ENCODE peak calls at places on chromosome 12, in four cellular contexts. S is NB4; N is CD8-positive, alpha-beta memory T cell; F is ovary. A is an unnamed sample.

GRCh38 chr12:111099186-111099585 is 178.8 kb upstream of the MYL2 start:
- DNase-seq in S (peak; percentile 61), N (no peak), F (no peak), A (no peak)

GRCh38 chr12:65152586-65152985 is 16.8 kb upstream of the LEMD3 start:
- DNase-seq in S (no peak), N (no peak), F (no peak), A (no peak)

GRCh38 chr12:42262271-42262670 is 24.2 kb upstream of the YAF2 start:
- DNase-seq in S (no peak), N (no peak), F (no peak), A (no peak)

GRCh38 chr12:127729381-127729780 is 537.6 kb upstream of the TMEM132C start:
- DNase-seq in S (no peak), N (no peak), F (no peak), A (peak; percentile 31)

GRCh38 chr12:69906411-69907216 is 81.6 kb downstream of the MYRFL start:
- DNase-seq in S (no peak), N (no peak), F (no peak), A (no peak)

GRCh38 chr12:68109444-68110217 is 49.9 kb downstream of the IFNG start:
- DNase-seq in S (no peak), N (no peak), F (no peak), A (no peak)

GRCh38 chr12:24742378-24742777 is 206.5 kb downstream of the BCAT1 start:
- DNase-seq in S (peak; percentile 58), N (no peak), F (no peak), A (no peak)

GRCh38 chr12:79444089-79444488 is 246.7 kb downstream of the PAWR start:
- DNase-seq in S (no peak), N (no peak), F (no peak), A (peak; percentile 44)

GRCh38 chr12:47082963-47083621 is 3.3 kb upstream of the AMIGO2 start:
- DNase-seq in S (peak; percentile 50), N (no peak), F (no peak), A (peak; percentile 91)

GRCh38 chr12:124520258-124520657 is 47.2 kb downstream of the NCOR2 start:
- DNase-seq in S (no peak), N (no peak), F (no peak), A (no peak)

GRCh38 chr12:121789233-121789781 is 4.2 kb downstream of the RHOF start:
- DNase-seq in S (peak; percentile 69), N (peak; percentile 65), F (no peak), A (no peak)

GRCh38 chr12:69150083-69150795 is 89.1 kb upstream of the CPSF6 start:
- DNase-seq in S (no peak), N (no peak), F (no peak), A (no peak)

GRCh38 chr12:44847888-44848770 is 28.0 kb downstream of the NELL2 start:
- DNase-seq in S (no peak), N (peak; percentile 87), F (no peak), A (no peak)

GRCh38 chr12:107986183-107986582 is 142.9 kb upstream of the WSCD2 start:
- DNase-seq in S (no peak), N (no peak), F (no peak), A (no peak)

GRCh38 chr12:57334219-57334618 is 83.2 kb upstream of the STAC3 start:
- DNase-seq in S (no peak), N (no peak), F (no peak), A (no peak)

GRCh38 chr12:12456637-12457036 is 99.8 kb downstream of the BORCS5 start:
- DNase-seq in S (peak; percentile 48), N (no peak), F (no peak), A (peak; percentile 49)

GRCh38 chr12:109744026-109744425 is 30.4 kb downstream of the FAM222A start:
- DNase-seq in S (no peak), N (no peak), F (peak; percentile 17), A (no peak)

GRCh38 chr12:104519190-104519857 is 62.6 kb downstream of the CHST11 start:
- DNase-seq in S (peak; percentile 49), N (peak; percentile 75), F (no peak), A (no peak)

GRCh38 chr12:39966738-39967137 is 139.1 kb downstream of the SLC2A13 start:
- DNase-seq in S (no peak), N (no peak), F (no peak), A (no peak)

GRCh38 chr12:25186038-25186787 is 8.7 kb downstream of the DNAI7 start:
- DNase-seq in S (no peak), N (peak; percentile 2), F (no peak), A (no peak)

GRCh38 chr12:45705404-45705803 is 24.1 kb upstream of the ARID2 start:
- DNase-seq in S (no peak), N (no peak), F (no peak), A (no peak)

GRCh38 chr12:132478433-132478803 is 11.5 kb upstream of the FBRSL1 start:
- DNase-seq in S (no peak), N (no peak), F (peak; percentile 7), A (no peak)

GRCh38 chr12:107178776-107179175 is 85.4 kb upstream of the CRY1 start:
- DNase-seq in S (no peak), N (peak; percentile 62), F (no peak), A (no peak)

GRCh38 chr12:48292030-48292429 is 58.7 kb downstream of the ZNF641 start:
- DNase-seq in S (no peak), N (no peak), F (no peak), A (no peak)

GRCh38 chr12:78560633-78561032 is 303.9 kb upstream of the SYT1 start:
- DNase-seq in S (no peak), N (no peak), F (no peak), A (no peak)

GRCh38 chr12:123532021-123532420 is 1.5 kb downstream of the RILPL1 start:
- DNase-seq in S (peak; percentile 90), N (no peak), F (no peak), A (no peak)

GRCh38 chr12:12266389-12266872 is 413 bp downstream of the LRP6 start:
- DNase-seq in S (no peak), N (no peak), F (peak; percentile 58), A (no peak)

GRCh38 chr12:724194-724855 is 28.1 kb upstream of the WNK1 start:
- DNase-seq in S (peak; percentile 62), N (no peak), F (no peak), A (no peak)

GRCh38 chr12:93541578-93542217 is 30.8 kb upstream of the SOCS2 start:
- DNase-seq in S (no peak), N (no peak), F (no peak), A (no peak)

GRCh38 chr12:94650143-94651056 is at the start of gene TMCC3:
- DNase-seq in S (peak; percentile 55), N (peak; percentile 25), F (peak; percentile 65), A (no peak)

GRCh38 chr12:5505116-5505515 is 73.2 kb downstream of the NTF3 start:
- DNase-seq in S (no peak), N (no peak), F (no peak), A (no peak)

DNA sequence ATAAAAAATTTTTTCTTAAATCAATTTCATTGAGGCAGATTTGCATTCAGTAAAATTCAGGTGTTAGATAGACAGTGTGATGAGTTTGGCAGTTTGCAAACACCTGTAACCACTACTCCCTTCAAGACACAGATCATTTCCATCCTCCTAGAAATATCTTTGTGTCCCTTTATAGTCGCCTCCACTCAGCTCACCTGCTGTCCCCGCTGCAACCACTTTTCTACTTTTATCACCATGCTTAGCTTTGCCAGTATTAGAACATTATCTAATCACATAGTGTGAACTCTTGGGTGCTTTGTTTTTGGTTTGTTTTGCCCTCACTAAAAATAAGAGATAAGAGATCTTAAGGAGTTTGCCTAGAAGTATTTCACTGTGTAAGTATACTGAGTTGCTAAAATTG is 73.8 kb downstream of the DERA start:
- DNase-seq in S (no peak), N (no peak), F (no peak), A (no peak)
- H3K4me3 ChIP-seq in S (no peak overlapping the region), N (no peak overlapping the region), F (no peak overlapping the region), A (no peak overlapping the region)

GRCh38 chr12:88416786-88417185 is 163.5 kb downstream of the KITLG start:
- DNase-seq in S (no peak), N (no peak), F (no peak), A (no peak)
- H3K4me3 ChIP-seq in S (no peak overlapping the region), N (no peak overlapping the region), F (no peak overlapping the region), A (peak overlapping the region; percentile 41)

GRCh38 chr12:116532986-116533342 is 26.2 kb upstream of the MAP1LC3B2 start:
- DNase-seq in S (no peak), N (no peak), F (peak; percentile 40), A (no peak)
- H3K4me3 ChIP-seq in S (peak overlapping the region; percentile 48), N (peak overlapping the region; percentile 78), F (peak overlapping the region; percentile 67), A (peak overlapping the region; percentile 34)

GRCh38 chr12:51048601-51049369 is 658 bp downstream of the LETMD1 start:
- DNase-seq in S (peak; percentile 38), N (peak; percentile 34), F (no peak), A (no peak)
- H3K4me3 ChIP-seq in S (peak overlapping the region; percentile 96), N (peak overlapping the region; percentile 82), F (peak overlapping the region; percentile 60), A (peak overlapping the region; percentile 91)

DNA sequence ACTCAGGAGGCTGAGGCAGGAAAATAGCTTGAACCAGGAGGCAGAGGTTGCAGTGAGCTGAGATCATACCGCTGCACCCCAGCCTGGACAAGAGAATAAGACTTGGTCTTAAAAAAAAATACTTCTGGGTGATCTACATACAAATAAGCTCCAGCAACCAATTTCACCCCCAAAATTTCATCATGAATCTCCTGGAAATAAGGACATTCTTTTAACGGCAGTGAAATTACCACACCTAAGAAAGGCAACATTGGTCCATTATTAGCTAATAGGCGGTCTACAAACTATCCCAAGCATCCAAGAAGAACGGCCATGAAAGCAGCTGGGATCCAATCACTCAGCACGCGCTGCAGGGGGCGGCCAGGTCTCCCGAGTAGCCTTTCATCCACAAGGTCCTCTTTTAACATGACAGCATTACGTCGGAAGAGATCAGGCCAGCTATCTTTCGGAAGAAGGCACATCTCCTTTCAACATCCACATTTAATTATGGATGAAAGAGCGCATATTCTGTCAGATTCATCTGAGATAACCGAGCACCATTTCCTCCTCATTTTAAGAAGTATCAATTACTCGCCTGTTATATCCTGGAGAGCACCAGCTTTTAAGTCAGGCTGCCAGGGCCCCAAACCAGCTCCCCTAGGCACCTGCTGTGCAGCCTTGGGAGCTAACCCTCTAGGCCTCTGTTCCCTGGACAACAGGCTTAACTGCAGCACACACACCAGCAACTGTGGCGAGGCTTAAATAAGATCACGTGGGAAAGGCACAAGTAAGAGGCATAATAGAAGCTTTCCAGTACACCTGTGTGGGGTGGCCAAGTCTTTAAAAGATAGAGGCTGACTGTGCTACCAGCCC is 4.2 kb downstream of the SLC15A4 start:
- DNase-seq in S (no peak), N (no peak), F (no peak), A (no peak)
- H3K4me3 ChIP-seq in S (no peak overlapping the region), N (no peak overlapping the region), F (no peak overlapping the region), A (no peak overlapping the region)

DNA sequence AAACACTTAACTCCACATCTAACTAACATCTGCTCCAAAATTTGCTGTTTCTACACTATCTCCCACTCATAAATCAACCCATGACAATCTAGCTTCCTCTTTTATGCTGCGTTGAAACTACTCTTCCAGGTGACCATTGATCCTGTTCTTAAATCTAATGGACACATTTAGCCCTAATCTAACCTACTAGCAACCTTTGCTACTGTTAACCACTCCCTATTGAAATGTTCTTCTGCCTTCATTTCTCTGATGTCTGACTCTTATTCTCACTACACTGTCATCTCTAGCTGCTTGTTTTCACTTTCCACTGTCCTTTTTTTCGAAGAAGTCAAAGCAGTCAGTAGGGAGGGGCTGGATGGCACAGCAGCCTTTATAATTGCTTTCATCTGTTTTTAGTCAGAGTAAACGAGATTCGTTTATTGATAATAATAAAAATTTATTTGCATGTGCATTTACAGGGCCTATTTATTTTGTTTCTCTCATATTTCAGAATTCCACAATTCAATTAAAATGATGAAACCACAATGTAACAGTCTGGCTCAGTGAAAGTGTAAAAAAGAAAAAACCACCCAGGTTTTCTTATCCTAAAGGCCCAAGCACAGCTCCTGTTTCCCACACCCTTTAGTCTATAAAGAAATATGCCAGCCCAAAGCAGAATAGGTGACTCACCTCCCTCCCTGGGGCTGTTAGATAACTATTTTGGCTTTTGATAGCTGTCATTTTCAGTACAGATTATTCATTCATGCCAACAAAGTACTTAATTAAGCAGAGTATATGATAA is 44.9 kb downstream of the ATP2B1 start:
- DNase-seq in S (peak; percentile 70), N (no peak), F (no peak), A (peak; percentile 35)
- H3K4me3 ChIP-seq in S (no peak overlapping the region), N (no peak overlapping the region), F (no peak overlapping the region), A (no peak overlapping the region)

GRCh38 chr12:91382081-91382543 is 199.5 kb upstream of the DCN start:
- DNase-seq in S (peak; percentile 80), N (peak; percentile 61), F (peak; percentile 88), A (peak; percentile 77)
- H3K4me3 ChIP-seq in S (no peak overlapping the region), N (no peak overlapping the region), F (peak overlapping the region; percentile 19), A (peak overlapping the region; percentile 61)